ENCODE peak calls at places on chromosomes 11 and 22, in nine cellular contexts. F is NT2/D1; M is CD8-positive, alpha-beta T cell; I is CD4-positive, CD25-positive, alpha-beta regulatory T cell; C is colonic mucosa; J is heart left ventricle; D is aorta; E is adrenal gland; O is fibroblast of lung. Y is an unnamed sample.

GRCh38 chr11:58629857-58630256 is 7.4 kb downstream of the CNTF start:
- DNase-seq in M (no peak), I (no peak), D (no peak), E (peak; percentile 33), F (no peak), J (no peak), O (peak; percentile 76), C (peak; percentile 37), Y (no peak)

GRCh38 chr11:40337118-40337517 is 1122.3 kb downstream of the LRRC4C start:
- DNase-seq in C (no peak), M (no peak), E (no peak), I (no peak), J (no peak), O (peak; percentile 19), F (no peak), D (no peak), Y (no peak)

GRCh38 chr11:73465019-73465675 is 88.9 kb downstream of the RELT start:
- DNase-seq in M (no peak), E (no peak), F (no peak), C (no peak), I (no peak), D (no peak), O (no peak), J (no peak), Y (no peak)

GRCh38 chr22:41367039-41367679 is 14.6 kb upstream of the TEF start:
- DNase-seq in I (no peak), J (peak; percentile 98), C (peak; percentile 96), F (no peak), M (no peak), O (peak; percentile 96), E (peak; percentile 98), D (peak; percentile 99), Y (peak; percentile 98)

GRCh38 chr11:67420646-67421420 is 5.4 kb downstream of the CARNS1 start:
- DNase-seq in E (peak; percentile 96), I (peak; percentile 98), J (peak; percentile 96), M (peak; percentile 98), C (peak; percentile 99), F (peak; percentile 93), O (peak; percentile 82), D (peak; percentile 99), Y (peak; percentile 97)

GRCh38 chr11:122578168-122578825 is 77.2 kb upstream of the UBASH3B start:
- DNase-seq in J (no peak), D (no peak), I (no peak), O (peak; percentile 3), M (no peak), F (no peak), C (no peak), E (no peak), Y (no peak)

GRCh38 chr22:46023558-46023981 is 46.6 kb upstream of the WNT7B start:
- DNase-seq in D (peak; percentile 85), J (no peak), O (peak; percentile 55), I (no peak), M (no peak), E (no peak), F (no peak), C (no peak), Y (peak; percentile 15)

GRCh38 chr11:26331911-26332571 is at the start of gene ANO3:
- DNase-seq in F (peak; percentile 88), M (no peak), C (peak; percentile 31), I (no peak), D (peak; percentile 81), J (peak; percentile 14), E (peak; percentile 59), O (peak; percentile 89), Y (peak; percentile 25)

GRCh38 chr11:10807629-10808552 is 835 bp downstream of the EIF4G2 start:
- DNase-seq in E (peak; percentile 65), I (peak; percentile 40), C (peak; percentile 61), M (peak; percentile 46), F (no peak), J (peak; percentile 86), O (peak; percentile 52), D (peak; percentile 84), Y (peak; percentile 71)

GRCh38 chr11:44110231-44110679 is 14.8 kb downstream of the EXT2 start:
- DNase-seq in M (peak; percentile 47), C (peak; percentile 69), J (peak; percentile 77), O (peak; percentile 47), E (peak; percentile 40), F (peak; percentile 42), I (peak; percentile 15), D (no peak), Y (peak; percentile 50)

GRCh38 chr11:76801205-76801604 is 18.0 kb downstream of the TSKU start:
- DNase-seq in C (no peak), I (no peak), O (no peak), E (no peak), F (no peak), D (no peak), M (no peak), J (peak; percentile 0), Y (no peak)

GRCh38 chr11:126132319-126132718 is 69.7 kb upstream of the CDON start:
- DNase-seq in D (peak; percentile 84), M (no peak), F (no peak), E (no peak), C (no peak), I (no peak), O (no peak), J (no peak), Y (peak; percentile 53)

GRCh38 chr11:117677729-117678310 is 119.2 kb downstream of the DSCAML1 start:
- DNase-seq in E (no peak), I (no peak), C (no peak), F (no peak), O (no peak), M (no peak), D (no peak), J (no peak), Y (no peak)

GRCh38 chr22:23752090-23752691 is 1.3 kb upstream of the ZNF70 start:
- DNase-seq in O (no peak), J (no peak), D (no peak), E (no peak), F (no peak), I (no peak), C (no peak), M (no peak), Y (no peak)

GRCh38 chr11:70517996-70518907 is 119.9 kb downstream of the CTTN start:
- DNase-seq in D (peak; percentile 52), F (no peak), E (no peak), I (no peak), O (peak; percentile 15), M (no peak), J (no peak), C (no peak), Y (no peak)

GRCh38 chr22:37333724-37334460 is 51.6 kb downstream of the CYTH4 start:
- DNase-seq in E (no peak), C (no peak), F (no peak), M (no peak), J (no peak), I (no peak), D (no peak), O (no peak), Y (no peak)
- H3K4me1 ChIP-seq in E (no peaks in the 10 kb centered on the region), C (no peaks in the 10 kb centered on the region), F (peaks cover 27% of the 10 kb centered on the region), M (peaks cover 5% of the 10 kb centered on the region), J (no peaks in the 10 kb centered on the region), I (peaks cover 13% of the 10 kb centered on the region), D (no peaks in the 10 kb centered on the region), O (peaks cover 4% of the 10 kb centered on the region), Y (peaks cover 8% of the 10 kb centered on the region)

GRCh38 chr11:6610591-6610990 is 1.4 kb downstream of the TAF10 start:
- DNase-seq in F (no peak), D (no peak), I (no peak), M (no peak), C (peak; percentile 19), J (no peak), O (no peak), E (no peak), Y (no peak)

GRCh38 chr11:6612816-6613136 is 760 bp upstream of the TAF10 start:
- DNase-seq in D (peak; percentile 70), E (no peak), M (no peak), C (peak; percentile 74), O (no peak), J (no peak), I (no peak), F (no peak), Y (no peak)

GRCh38 chr11:6613496-6613895 is 1.5 kb upstream of the TAF10 start:
- DNase-seq in M (no peak), F (no peak), I (no peak), C (no peak), O (no peak), J (no peak), D (no peak), E (no peak), Y (no peak)

GRCh38 chr11:6611092-6612007 is 666 bp downstream of the TAF10 start:
- DNase-seq in J (peak; percentile 58), E (peak; percentile 54), O (peak; percentile 28), I (no peak), C (peak; percentile 47), M (peak; percentile 47), D (peak; percentile 86), F (no peak), Y (peak; percentile 48)

GRCh38 chr11:6612008-6612815 is at the start of gene TAF10:
- DNase-seq in C (peak; percentile 98), O (peak; percentile 96), I (peak; percentile 95), D (peak; percentile 99), J (peak; percentile 99), F (peak; percentile 90), E (peak; percentile 98), M (peak; percentile 98), Y (peak; percentile 99)
- H3K4me1 ChIP-seq in C (peaks cover 10% of the 10 kb centered on the region), O (peaks cover 22% of the 10 kb centered on the region), I (peaks cover 45% of the 10 kb centered on the region), D (peaks cover 12% of the 10 kb centered on the region), J (peaks cover 16% of the 10 kb centered on the region), F (peaks cover 11% of the 10 kb centered on the region), E (peaks cover 20% of the 10 kb centered on the region), M (peaks cover 33% of the 10 kb centered on the region), Y (peaks cover 60% of the 10 kb centered on the region)

DNA sequence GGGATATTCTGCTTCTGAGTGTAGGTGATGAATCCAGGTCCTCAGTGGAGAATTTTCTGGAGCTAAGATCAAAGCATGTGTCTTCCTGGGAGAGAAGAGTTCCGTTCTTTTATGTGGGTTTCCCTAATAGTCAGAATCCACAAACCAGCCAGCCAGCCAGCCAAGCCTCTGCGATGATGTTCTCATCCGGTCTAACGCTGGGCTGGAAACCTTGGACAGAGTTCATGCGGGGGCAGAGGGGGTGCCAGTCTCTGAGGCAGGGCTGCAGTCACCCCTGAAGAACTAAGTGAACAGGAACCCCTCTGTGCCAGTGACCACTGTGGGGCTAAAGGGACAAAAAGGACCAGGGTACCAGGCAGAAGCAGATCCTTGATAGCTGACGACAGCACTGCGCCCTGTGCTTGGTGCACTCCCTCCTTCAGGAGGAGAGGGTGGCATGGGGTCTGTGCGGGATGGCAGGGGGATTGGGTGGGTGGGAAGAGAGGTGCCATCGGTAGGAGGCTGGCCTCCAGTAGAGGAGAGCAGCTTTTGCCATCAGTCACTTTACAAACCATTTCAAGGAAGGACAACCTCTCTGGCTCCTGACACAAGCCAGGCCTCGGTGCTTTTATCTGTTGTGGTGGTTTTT is 27.1 kb downstream of the ADAMTS15 start:
- DNase-seq in M (no peak), E (no peak), D (no peak), I (no peak), O (no peak), J (no peak), C (no peak), F (no peak), Y (no peak)
- H3K4me1 ChIP-seq in M (no peaks in the 10 kb centered on the region), E (peaks cover 10% of the 10 kb centered on the region), D (no peaks in the 10 kb centered on the region), I (no peaks in the 10 kb centered on the region), O (peaks cover 26% of the 10 kb centered on the region), J (peaks cover 33% of the 10 kb centered on the region), C (no peaks in the 10 kb centered on the region), F (no peaks in the 10 kb centered on the region), Y (peaks cover 61% of the 10 kb centered on the region)

DNA sequence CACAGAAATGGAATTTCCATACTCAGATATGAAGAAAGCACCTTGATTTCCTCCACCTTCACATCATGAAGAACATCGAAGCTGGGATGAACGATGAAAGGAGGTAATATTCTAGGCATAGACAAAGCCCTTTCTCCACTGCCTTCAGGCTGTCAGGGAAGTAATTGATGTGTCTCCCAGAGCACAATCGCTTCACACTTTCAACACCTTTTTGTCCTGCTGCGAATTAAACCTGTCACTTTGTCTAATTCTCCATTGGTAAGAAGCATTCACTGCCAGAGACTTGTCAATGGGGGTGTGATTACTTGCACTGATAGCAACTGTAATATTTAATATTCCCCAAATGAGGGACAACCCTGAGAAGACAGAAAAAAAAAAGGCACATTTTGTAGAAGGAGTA is 260.1 kb downstream of the ETS1 start:
- DNase-seq in O (no peak), D (no peak), F (no peak), I (no peak), E (no peak), M (no peak), J (no peak), C (no peak), Y (no peak)
- H3K4me1 ChIP-seq in O (no peaks in the 10 kb centered on the region), D (no peaks in the 10 kb centered on the region), F (no peaks in the 10 kb centered on the region), I (peaks cover 86% of the 10 kb centered on the region), E (no peaks in the 10 kb centered on the region), M (peaks cover 94% of the 10 kb centered on the region), J (no peaks in the 10 kb centered on the region), C (no peaks in the 10 kb centered on the region), Y (peaks cover 54% of the 10 kb centered on the region)

Y was measured in left ventricle myocardium inferior.